ENCODE peak calls at places on chromosome 15, in seven cellular contexts. A, T, H, K, L, M and X are unnamed samples.

GRCh38 chr15:77461486-77461885 is 40.8 kb downstream of the HMG20A start:
- DNase-seq in A (no peak), T (no peak), H (no peak), K (no peak), L (no peak), M (no peak), X (no peak)

GRCh38 chr15:83855956-83856355 is 202.0 kb downstream of the ADAMTSL3 start:
- DNase-seq in A (no peak), T (no peak), H (no peak), K (no peak), L (no peak), M (no peak), X (no peak)

GRCh38 chr15:82910721-82911120 is 41.8 kb downstream of the HOMER2 start:
- DNase-seq in A (no peak), T (no peak), H (no peak), K (no peak), L (no peak), M (no peak), X (no peak)

GRCh38 chr15:35999211-35999610 is 453.2 kb upstream of the DPH6 start:
- DNase-seq in A (no peak), T (no peak), H (no peak), K (no peak), L (no peak), M (no peak), X (no peak)

GRCh38 chr15:26628879-26629529 is 143.9 kb downstream of the GABRB3 start:
- DNase-seq in A (no peak), T (no peak), H (peak), K (peak), L (no peak), M (no peak), X (no peak)

GRCh38 chr15:31263751-31264533 is 62.7 kb upstream of the KLF13 start:
- DNase-seq in A (no peak), T (peak), H (no peak), K (peak), L (peak), M (no peak), X (no peak)

GRCh38 chr15:58203537-58203936 is 65.4 kb downstream of the AQP9 start:
- DNase-seq in A (no peak), T (peak), H (peak), K (no peak), L (no peak), M (no peak), X (no peak)

GRCh38 chr15:22902046-22902445 is 63.6 kb downstream of the NIPA2 start:
- DNase-seq in A (no peak), T (no peak), H (no peak), K (no peak), L (no peak), M (no peak), X (no peak)

GRCh38 chr15:76840830-76841460 is 64.2 kb downstream of the SCAPER start:
- DNase-seq in A (no peak), T (peak), H (no peak), K (no peak), L (no peak), M (peak), X (no peak)

GRCh38 chr15:42104095-42104891 is 9.9 kb upstream of the PLA2G4D start:
- DNase-seq in A (no peak), T (no peak), H (no peak), K (no peak), L (no peak), M (no peak), X (no peak)

GRCh38 chr15:69253156-69253555 is 45.6 kb upstream of the PAQR5 start:
- DNase-seq in A (no peak), T (peak), H (no peak), K (no peak), L (no peak), M (no peak), X (no peak)

DNA sequence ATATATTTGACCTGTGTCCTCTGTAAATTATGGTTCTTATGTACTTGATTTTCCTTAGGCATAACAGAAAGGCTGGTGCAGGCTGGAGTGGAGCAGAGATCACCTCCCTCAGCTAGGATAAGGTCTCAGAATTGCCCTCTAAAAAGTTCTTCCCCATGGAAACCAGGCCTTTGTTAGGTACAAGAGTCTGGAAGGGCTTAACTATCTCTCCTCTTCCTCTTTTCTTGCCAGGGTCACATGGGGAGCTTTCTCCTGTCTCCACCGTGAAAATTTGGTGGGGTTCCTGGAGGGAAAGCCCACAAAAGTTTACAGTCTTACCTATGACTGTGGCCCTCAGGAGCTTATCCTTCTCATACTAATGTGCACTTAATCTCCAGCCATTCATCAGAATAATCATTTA is 633.2 kb downstream of the MCTP2 start:
- DNase-seq in A (no peak), T (no peak), H (no peak), K (no peak), L (no peak), M (no peak), X (no peak)
- TF ChIP-seq TAF1 in A (no peak), T (no peak), H (no peak), K (no peak), L (no peak), M (no peak), X (no peak)

DNA sequence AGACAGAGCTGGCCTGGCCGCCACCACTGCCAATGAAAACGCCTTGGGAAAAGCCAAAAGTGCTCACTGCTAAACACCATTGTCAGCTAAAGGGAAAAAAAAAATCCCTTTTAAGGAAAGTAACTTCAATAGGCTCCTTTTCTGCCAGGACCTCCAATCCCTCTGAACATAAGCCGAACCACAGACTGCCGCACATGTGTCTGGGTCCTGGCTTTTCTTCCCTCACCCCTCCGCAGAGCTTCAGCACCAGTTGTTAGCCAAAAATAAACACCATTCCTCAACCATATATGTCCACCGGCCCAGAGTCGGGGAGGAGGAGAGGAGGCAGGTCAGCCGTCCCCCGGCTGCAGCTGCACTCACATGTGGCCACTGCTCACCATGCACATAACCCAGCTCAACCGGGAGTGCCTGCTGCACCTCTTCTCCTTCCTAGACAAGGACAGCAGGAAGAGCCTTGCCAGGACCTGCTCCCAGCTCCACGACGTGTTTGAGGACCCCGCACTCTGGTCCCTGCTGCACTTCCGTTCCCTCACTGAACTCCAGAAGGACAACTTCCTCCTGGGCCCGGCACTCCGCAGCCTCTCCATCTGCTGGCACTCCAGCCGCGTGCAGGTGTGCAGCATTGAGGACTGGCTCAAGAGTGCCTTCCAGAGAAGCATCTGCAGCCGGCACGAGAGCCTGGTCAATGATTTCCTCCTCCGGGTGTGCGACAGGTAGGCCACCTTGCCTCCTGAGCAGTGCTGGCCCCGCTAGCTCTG is at the start of gene FBXL22:
- DNase-seq in A (no peak), T (no peak), H (no peak), K (no peak), L (no peak), M (no peak), X (no peak)
- TF ChIP-seq TAF1 in A (no peak), T (no peak), H (no peak), K (no peak), L (no peak), M (no peak), X (no peak)

GRCh38 chr15:90165659-90166489 is 35.3 kb upstream of the SEMA4B start:
- DNase-seq in A (no peak), T (peak), H (peak), K (no peak), L (peak), M (peak), X (no peak)
- TF ChIP-seq TAF1 in A (no peak), T (no peak), H (no peak), K (no peak), L (no peak), M (no peak), X (no peak)

GRCh38 chr15:60966746-60967145 is 262.4 kb downstream of the RORA start:
- DNase-seq in A (no peak), T (no peak), H (no peak), K (no peak), L (no peak), M (no peak), X (no peak)

GRCh38 chr15:60963557-60963956 is 265.5 kb downstream of the RORA start:
- DNase-seq in A (no peak), T (no peak), H (no peak), K (no peak), L (no peak), M (no peak), X (no peak)

GRCh38 chr15:60967728-60968127 is 261.4 kb downstream of the RORA start:
- DNase-seq in A (no peak), T (peak), H (no peak), K (no peak), L (no peak), M (no peak), X (no peak)

GRCh38 chr15:60964527-60964926 is 264.6 kb downstream of the RORA start:
- DNase-seq in A (no peak), T (no peak), H (no peak), K (no peak), L (no peak), M (no peak), X (no peak)

DNA sequence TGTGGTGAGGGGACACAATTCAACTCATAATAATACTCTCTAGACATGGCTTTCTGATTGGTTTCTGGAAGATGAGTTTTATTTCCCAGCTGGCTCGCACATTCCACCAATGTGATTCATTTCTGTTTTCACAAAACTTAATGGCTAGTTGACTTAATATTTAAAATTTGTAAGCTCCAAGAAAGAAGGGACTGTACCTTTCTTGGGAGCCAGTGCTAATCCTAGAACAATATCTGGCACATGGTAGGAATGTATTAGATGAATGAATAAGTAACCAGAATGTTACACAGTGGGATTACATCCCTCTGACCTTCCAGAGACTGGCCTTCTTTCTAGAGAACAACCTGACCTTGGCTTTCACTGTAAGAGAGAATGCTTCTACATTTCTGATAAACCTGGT is 262.8 kb downstream of the RORA start:
- DNase-seq in A (no peak), T (no peak), H (no peak), K (no peak), L (no peak), M (no peak), X (no peak)
- TF ChIP-seq TAF1 in A (no peak), T (no peak), H (no peak), K (no peak), L (no peak), M (no peak), X (no peak)

GRCh38 chr15:75073197-75073596 is 49.8 kb downstream of the PPCDC start:
- DNase-seq in A (no peak), T (no peak), H (no peak), K (no peak), L (no peak), M (no peak), X (no peak)
- TF ChIP-seq TAF1 in A (no peak), T (no peak), H (no peak), K (no peak), L (no peak), M (no peak), X (no peak)

GRCh38 chr15:46894644-46895043 is 822.7 kb upstream of the SEMA6D start:
- DNase-seq in A (no peak), T (no peak), H (no peak), K (no peak), L (no peak), M (no peak), X (no peak)

GRCh38 chr15:46897266-46897665 is 820.0 kb upstream of the SEMA6D start:
- DNase-seq in A (no peak), T (no peak), H (no peak), K (no peak), L (no peak), M (no peak), X (no peak)

DNA sequence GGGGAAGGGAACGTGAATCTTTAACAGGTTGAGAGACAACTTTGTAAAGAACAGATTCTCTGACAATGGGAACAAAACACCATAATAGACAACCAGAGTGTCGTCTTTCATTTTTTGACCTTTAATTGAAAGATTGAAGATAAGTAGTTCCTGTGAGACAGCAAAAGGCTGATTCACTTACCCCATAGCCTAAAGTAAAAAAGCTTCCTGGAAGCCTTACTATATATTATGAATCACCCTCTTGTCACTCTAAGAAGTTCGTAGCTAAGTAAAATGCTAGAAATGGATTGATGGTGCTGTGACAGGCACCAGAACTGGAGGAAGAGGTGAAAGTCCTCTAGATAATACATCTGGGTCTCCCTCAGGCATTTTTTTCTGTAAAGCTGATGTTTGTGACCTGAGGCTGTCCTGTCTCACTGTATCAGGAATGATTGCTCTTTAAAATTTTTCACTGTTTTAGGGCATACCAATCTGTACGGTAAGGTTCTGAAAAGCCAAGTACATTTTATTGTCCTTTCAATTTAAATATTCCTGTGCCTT is 824.6 kb upstream of the SEMA6D start:
- DNase-seq in A (no peak), T (peak), H (no peak), K (no peak), L (no peak), M (no peak), X (no peak)
- TF ChIP-seq TAF1 in A (no peak), T (no peak), H (no peak), K (no peak), L (no peak), M (no peak), X (no peak)

DNA sequence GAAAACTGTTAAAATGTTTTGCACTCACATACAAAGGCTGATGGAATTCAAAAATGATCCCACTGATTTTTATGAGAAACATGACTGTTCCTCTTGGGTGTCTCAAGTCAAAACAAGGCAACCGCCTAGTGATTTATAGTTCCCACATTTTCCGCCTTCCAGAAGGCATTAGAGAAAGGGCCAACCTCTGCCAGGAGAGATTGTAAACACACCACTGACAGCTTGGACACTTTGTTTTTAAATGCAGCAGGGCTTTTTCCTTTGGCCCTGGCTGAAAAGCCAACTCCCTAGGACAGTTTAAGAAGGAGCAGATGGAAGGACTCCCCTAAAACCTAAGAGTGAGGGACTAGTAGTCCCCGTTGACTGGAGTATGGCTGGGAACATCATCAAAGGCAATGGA is 27.8 kb downstream of the PARP16 start:
- DNase-seq in A (no peak), T (no peak), H (no peak), K (no peak), L (no peak), M (no peak), X (no peak)
- TF ChIP-seq TAF1 in A (no peak), T (no peak), H (no peak), K (no peak), L (no peak), M (no peak), X (no peak)

DNA sequence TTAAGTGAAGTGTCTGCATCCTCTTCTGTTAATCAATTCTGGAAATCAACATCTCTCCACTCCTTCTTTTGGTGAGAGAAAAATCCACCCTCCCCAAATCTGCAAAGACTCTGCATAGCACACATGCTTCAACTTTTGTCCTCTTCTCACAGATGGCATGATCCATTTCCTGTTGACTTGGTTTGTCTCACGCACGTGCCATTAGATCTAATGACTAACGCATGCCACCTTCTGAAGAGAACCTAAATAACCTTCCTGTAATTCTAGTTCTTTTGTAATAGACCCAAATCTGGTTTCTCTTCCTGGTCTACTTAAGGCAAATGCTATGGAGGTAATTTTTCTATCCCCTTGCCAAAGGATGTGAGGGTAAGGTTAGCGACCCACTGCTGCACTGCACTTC is 51.0 kb upstream of the ATOSA start:
- DNase-seq in A (no peak), T (no peak), H (no peak), K (no peak), L (peak), M (no peak), X (no peak)
- TF ChIP-seq TAF1 in A (no peak), T (no peak), H (no peak), K (no peak), L (no peak), M (no peak), X (no peak)

GRCh38 chr15:79007066-79007465 is 62.2 kb upstream of the CTSH start:
- DNase-seq in A (no peak), T (peak), H (peak), K (peak), L (peak), M (peak), X (no peak)
- TF ChIP-seq TAF1 in A (no peak), T (no peak), H (no peak), K (no peak), L (no peak), M (no peak), X (no peak)

DNA sequence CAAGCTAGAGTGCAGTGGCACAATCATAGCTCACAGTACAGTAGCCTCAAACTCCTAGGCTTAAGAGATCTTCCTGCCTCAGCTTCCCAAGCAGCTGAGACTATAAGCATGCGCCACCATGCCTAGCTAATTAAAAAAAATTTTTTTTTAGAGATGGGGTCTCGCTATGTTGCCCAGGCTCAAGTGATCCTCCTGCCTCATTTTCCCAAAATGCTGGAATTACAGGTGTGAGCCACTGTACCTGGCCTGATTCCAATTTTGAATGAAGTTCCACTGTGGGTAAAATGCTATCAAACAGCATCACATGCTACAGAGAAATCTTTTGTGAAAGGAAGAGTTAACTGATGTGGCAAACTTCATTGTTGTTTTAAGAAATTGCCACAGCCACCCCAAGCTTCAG is 17.5 kb downstream of the ADPGK start:
- DNase-seq in A (no peak), T (no peak), H (no peak), K (no peak), L (no peak), M (no peak), X (no peak)
- TF ChIP-seq TAF1 in A (no peak), T (no peak), H (no peak), K (no peak), L (no peak), M (no peak), X (no peak)